ENCODE peak calls at places on chromosomes 1 and 21, in nine cellular contexts. P is pancreas; R is lung; X is psoas muscle; N is right lobe of liver; O is tibial nerve; M is CD8-positive, alpha-beta T cell; J is right cardiac atrium; U is BE2C. A is an unnamed sample.
A peak's percentile ranks its signal among the peaks of the same experiment; 100 is the strongest.

GRCh38 chr1:247277211-247277610 is 21.3 kb downstream of the VN1R5 start:
- DNase-seq in O (no peak), J (no peak), X (no peak), U (no peak), P (no peak), M (no peak), N (no peak), R (no peak), A (no peak)

GRCh38 chr21:35578350-35578782 is 482.0 kb downstream of the SETD4 start:
- DNase-seq in P (no peak), M (no peak), R (no peak), N (no peak), X (no peak), J (no peak), U (no peak), O (no peak), A (no peak)

GRCh38 chr1:236303675-236304074 is 21.9 kb upstream of the ERO1B start:
- DNase-seq in O (no peak), U (no peak), X (no peak), M (no peak), R (no peak), P (no peak), J (no peak), N (no peak), A (no peak)

GRCh38 chr1:186536272-186536905 is 75.5 kb upstream of the PDC start:
- DNase-seq in R (no peak), J (no peak), N (no peak), O (no peak), P (no peak), M (no peak), X (no peak), U (no peak), A (no peak)

GRCh38 chr1:11650331-11650991 is 3.8 kb downstream of the FBXO2 start:
- DNase-seq in N (peak; percentile 94), U (peak; percentile 86), P (peak; percentile 96), O (peak; percentile 55), J (peak; percentile 83), R (peak; percentile 75), X (peak; percentile 87), M (peak; percentile 82), A (peak; percentile 73)

GRCh38 chr1:225908013-225908640 is 15.9 kb downstream of the PYCR2 start:
- DNase-seq in N (peak; percentile 63), U (no peak), J (no peak), M (no peak), P (no peak), O (no peak), X (no peak), R (no peak), A (no peak)

GRCh38 chr1:207897188-207897587 is 13.7 kb downstream of the CD34 start:
- DNase-seq in P (no peak), O (no peak), N (no peak), M (no peak), U (no peak), R (no peak), J (no peak), X (no peak), A (no peak)

GRCh38 chr1:94530373-94530878 is 11.1 kb downstream of the F3 start:
- DNase-seq in M (no peak), X (no peak), J (no peak), O (no peak), P (no peak), N (no peak), U (no peak), R (no peak), A (no peak)

GRCh38 chr1:101311146-101311892 is 74.5 kb downstream of the S1PR1 start:
- DNase-seq in U (no peak), P (no peak), O (no peak), M (no peak), X (no peak), N (no peak), R (no peak), J (no peak), A (no peak)

GRCh38 chr1:101310484-101310883 is 73.7 kb downstream of the S1PR1 start:
- DNase-seq in U (no peak), P (no peak), M (no peak), J (no peak), X (no peak), O (no peak), N (no peak), R (no peak), A (no peak)

GRCh38 chr1:101308935-101309333 is 72.1 kb downstream of the S1PR1 start:
- DNase-seq in O (no peak), M (no peak), R (no peak), J (no peak), X (no peak), N (no peak), P (no peak), U (no peak), A (no peak)

GRCh38 chr1:101308001-101308659 is 71.3 kb downstream of the S1PR1 start:
- DNase-seq in J (no peak), R (no peak), O (no peak), M (no peak), X (no peak), N (no peak), U (no peak), P (no peak), A (no peak)

DNA sequence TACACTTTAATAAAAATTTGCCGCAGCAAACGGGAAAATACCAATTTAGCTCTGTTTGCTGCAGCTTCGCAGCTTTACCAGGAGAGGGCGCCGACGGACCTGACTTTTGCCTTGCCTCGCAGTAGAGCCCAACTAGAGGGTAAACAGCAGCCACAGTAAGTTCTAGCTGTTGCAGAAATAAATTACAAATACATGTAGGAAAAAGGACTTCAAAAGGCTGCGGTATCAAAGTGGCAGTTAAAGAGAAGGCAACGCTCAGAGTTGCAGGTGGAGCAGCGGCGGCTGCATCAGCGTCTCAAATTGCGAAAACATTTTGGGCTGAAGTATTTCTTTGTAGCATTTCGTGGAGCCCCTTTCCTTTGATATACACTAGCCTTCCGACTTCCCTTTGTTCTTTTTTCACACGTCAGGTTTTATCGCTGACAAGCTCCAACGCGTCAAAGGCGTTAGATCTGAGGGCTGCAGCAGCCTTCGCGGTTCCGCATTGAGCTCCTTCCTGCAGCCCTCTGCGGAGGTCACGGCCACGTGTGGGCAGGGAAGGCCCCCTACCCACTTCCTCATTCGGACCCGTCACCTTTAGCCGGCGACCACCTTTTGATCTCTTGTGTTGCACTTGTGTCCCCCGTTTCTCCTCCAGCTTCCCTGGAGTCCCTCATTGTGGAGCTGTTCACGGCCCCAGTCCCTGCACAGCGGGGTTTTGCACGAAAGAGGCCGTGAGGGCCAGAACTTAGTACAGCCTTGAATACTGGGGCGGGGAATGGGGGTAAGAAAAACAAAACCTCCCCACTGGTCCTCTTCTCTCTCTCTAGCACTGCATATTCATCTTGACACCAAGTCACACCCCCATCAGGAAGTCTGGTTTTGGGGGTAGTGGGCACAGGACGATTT is 72.8 kb downstream of the S1PR1 start:
- DNase-seq in N (peak; percentile 59), U (peak; percentile 69), M (peak; percentile 75), J (peak; percentile 41), P (peak; percentile 56), O (no peak), X (peak; percentile 64), R (peak; percentile 59), A (peak; percentile 62)
- H3K27me3 ChIP-seq in N (no peaks in the 10 kb centered on the region), U (no peaks in the 10 kb centered on the region), M (no peaks in the 10 kb centered on the region), J (no peaks in the 10 kb centered on the region), P (no peaks in the 10 kb centered on the region), O (peaks cover 10% of the 10 kb centered on the region), X (no peaks in the 10 kb centered on the region), R (no peaks in the 10 kb centered on the region), A (no peaks in the 10 kb centered on the region)

DNA sequence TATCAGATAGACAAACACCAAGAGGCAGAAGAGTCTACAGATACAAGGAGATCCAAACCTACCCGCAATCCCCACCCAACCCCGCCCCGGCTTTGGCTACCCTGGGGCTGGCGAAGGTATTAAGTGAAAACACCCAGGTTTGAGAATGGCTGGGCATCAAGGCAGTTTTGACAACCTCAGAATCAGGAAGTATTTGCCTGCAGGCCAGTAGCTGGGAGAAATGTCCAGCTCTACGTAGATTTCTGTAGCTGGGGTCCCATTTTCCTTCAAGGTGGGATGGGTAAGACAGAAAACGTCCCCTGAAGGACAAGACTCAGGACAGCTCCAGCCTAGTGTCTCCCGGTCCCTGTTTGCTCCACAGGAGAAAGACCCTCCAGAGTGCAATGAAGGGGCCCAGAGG is 101.8 kb upstream of the ERG start:
- DNase-seq in M (no peak), N (no peak), P (no peak), J (no peak), O (no peak), U (no peak), X (no peak), R (no peak), A (no peak)
- H3K27me3 ChIP-seq in M (no peaks in the 10 kb centered on the region), N (no peaks in the 10 kb centered on the region), P (peaks cover 3% of the 10 kb centered on the region), J (no peaks in the 10 kb centered on the region), O (no peaks in the 10 kb centered on the region), U (peaks cover 7% of the 10 kb centered on the region), X (no peaks in the 10 kb centered on the region), R (no peaks in the 10 kb centered on the region), A (no peaks in the 10 kb centered on the region)

GRCh38 chr1:229410370-229410691 is 23.6 kb downstream of the ACTA1 start:
- DNase-seq in O (no peak), X (no peak), P (no peak), J (no peak), M (no peak), N (no peak), R (no peak), U (no peak), A (no peak)

GRCh38 chr1:229408458-229409037 is 25.3 kb downstream of the ACTA1 start:
- DNase-seq in U (peak; percentile 90), O (no peak), X (peak; percentile 95), R (no peak), P (no peak), M (no peak), N (no peak), J (peak; percentile 62), A (no peak)

GRCh38 chr1:229410692-229411433 is 23.0 kb downstream of the ACTA1 start:
- DNase-seq in N (no peak), X (peak; percentile 94), J (peak; percentile 67), U (peak; percentile 96), M (no peak), R (peak; percentile 35), P (peak; percentile 80), O (no peak), A (no peak)

GRCh38 chr1:229411434-229412055 is 22.3 kb downstream of the ACTA1 start:
- DNase-seq in J (no peak), R (no peak), U (no peak), P (no peak), X (no peak), M (no peak), N (no peak), O (no peak), A (no peak)

DNA sequence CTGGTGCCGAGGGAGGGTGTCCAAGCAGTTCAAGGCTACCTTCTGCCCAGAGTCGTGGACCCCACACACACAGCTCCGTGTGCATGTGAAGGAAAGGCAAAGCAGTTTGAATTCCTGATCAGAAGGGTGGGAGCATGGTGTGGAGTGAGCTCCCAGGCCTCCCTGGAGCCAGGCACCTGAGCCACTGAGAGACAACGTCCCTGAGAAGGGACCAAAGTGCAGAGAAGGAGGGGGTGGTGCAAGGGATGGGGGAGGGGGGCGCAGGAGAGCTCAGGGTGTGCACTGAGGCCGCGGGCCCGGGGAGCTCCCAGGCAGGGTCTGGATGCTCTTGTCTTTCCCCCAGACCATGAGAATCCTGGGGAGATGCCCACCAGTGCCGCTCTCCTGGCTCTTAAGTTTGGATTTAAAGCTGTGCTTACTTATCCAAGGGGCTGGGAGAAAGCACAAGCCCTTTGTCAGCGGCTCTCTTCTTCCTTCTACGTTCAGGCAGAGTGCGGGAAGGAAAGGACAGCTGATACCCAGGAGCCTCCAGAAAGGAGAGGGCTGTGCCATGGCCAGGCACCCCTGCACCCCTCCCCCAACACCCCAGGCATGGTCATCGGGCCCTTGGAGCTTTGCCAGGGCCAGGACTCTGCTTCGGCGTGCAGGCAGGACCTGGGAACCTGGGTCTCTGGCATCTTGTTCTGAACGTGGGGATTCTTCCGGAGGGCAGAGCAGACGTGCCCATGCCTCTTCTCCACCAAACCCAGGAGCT is 24.1 kb downstream of the ACTA1 start:
- DNase-seq in M (no peak), U (peak; percentile 74), P (peak; percentile 56), N (no peak), R (no peak), X (peak; percentile 80), O (no peak), J (no peak), A (no peak)
- H3K27me3 ChIP-seq in M (peaks cover 5% of the 10 kb centered on the region), U (no peaks in the 10 kb centered on the region), P (peaks cover 6% of the 10 kb centered on the region), N (peaks cover 9% of the 10 kb centered on the region), R (no peaks in the 10 kb centered on the region), X (no peaks in the 10 kb centered on the region), O (peaks cover 55% of the 10 kb centered on the region), J (no peaks in the 10 kb centered on the region), A (peaks cover 29% of the 10 kb centered on the region)

GRCh38 chr1:20211511-20211931 is 25.2 kb upstream of the PLA2G2C start:
- DNase-seq in M (no peak), R (no peak), J (no peak), X (no peak), N (no peak), P (no peak), O (no peak), U (no peak), A (no peak)

GRCh38 chr1:20210736-20211405 is 24.6 kb upstream of the PLA2G2C start:
- DNase-seq in J (no peak), R (no peak), O (no peak), N (no peak), P (no peak), X (no peak), M (no peak), U (no peak), A (no peak)

GRCh38 chr1:20212685-20213331 is 26.5 kb upstream of the PLA2G2C start:
- DNase-seq in R (peak; percentile 61), X (peak; percentile 81), M (peak; percentile 45), P (peak; percentile 73), N (peak; percentile 64), O (no peak), J (peak; percentile 66), U (peak; percentile 88), A (peak; percentile 32)

GRCh38 chr1:20209471-20209870 is 23.2 kb upstream of the PLA2G2C start:
- DNase-seq in O (no peak), M (no peak), X (no peak), U (no peak), R (no peak), J (no peak), N (no peak), P (no peak), A (no peak)

GRCh38 chr1:20212099-20212684 is 25.9 kb upstream of the PLA2G2C start:
- DNase-seq in O (no peak), U (no peak), J (no peak), R (no peak), X (no peak), M (no peak), N (no peak), P (no peak), A (no peak)
- H3K27me3 ChIP-seq in O (peaks cover 38% of the 10 kb centered on the region), U (no peaks in the 10 kb centered on the region), J (no peaks in the 10 kb centered on the region), R (no peaks in the 10 kb centered on the region), X (no peaks in the 10 kb centered on the region), M (no peaks in the 10 kb centered on the region), N (no peaks in the 10 kb centered on the region), P (no peaks in the 10 kb centered on the region), A (peaks cover 4% of the 10 kb centered on the region)

A was measured in CD8-positive, alpha-beta memory T cell.